ENCODE peak calls at places on chromosome 4, in five cellular contexts. K, N, D, G and F are unnamed samples. For H3K9me3, the result is how much of the 10 kb centered on the place peaks cover.

GRCh38 chr4:141807073-141807472 is 170.7 kb downstream of the IL15 start:
- DNase-seq in N (no peak), K (no peak), G (no peak), D (no peak), F (no peak)

GRCh38 chr4:158823461-158823873 is 54.6 kb downstream of the FNIP2 start:
- DNase-seq in N (no peak), D (no peak), G (no peak), K (no peak), F (no peak)

GRCh38 chr4:52751349-52751911 is at the start of gene ERVMER34-1:
- DNase-seq in K (peak), G (no peak), N (peak), D (peak), F (no peak)

GRCh38 chr4:122764808-122765189 is 32.3 kb downstream of the BBS12 start:
- DNase-seq in D (no peak), G (no peak), N (no peak), K (no peak), F (no peak)

GRCh38 chr4:72391281-72391680 is 177.7 kb downstream of the ADAMTS3 start:
- DNase-seq in G (no peak), D (no peak), N (no peak), K (no peak), F (no peak)

GRCh38 chr4:121139533-121140222 is 24.4 kb downstream of the TNIP3 start:
- DNase-seq in N (no peak), K (no peak), G (no peak), D (no peak), F (no peak)

GRCh38 chr4:150769235-150769634 is 187.3 kb downstream of the MAB21L2 start:
- DNase-seq in G (no peak), D (no peak), N (no peak), K (no peak), F (no peak)

GRCh38 chr4:101346312-101346561 is 1.1 kb downstream of the PPP3CA start:
- DNase-seq in K (no peak), N (no peak), G (peak), D (peak), F (peak)

GRCh38 chr4:73257995-73258667 is 467 bp downstream of the ANKRD17 start:
- DNase-seq in K (no peak), D (peak), G (no peak), N (no peak), F (no peak)

GRCh38 chr4:174828845-174829701 is at the start of gene GLRA3:
- DNase-seq in N (peak), G (no peak), D (no peak), K (peak), F (no peak)

GRCh38 chr4:155657169-155657568 is 9.5 kb upstream of the GUCY1A1 start:
- DNase-seq in K (no peak), D (no peak), N (no peak), G (no peak), F (no peak)

GRCh38 chr4:47184071-47184470 is 152.7 kb downstream of the GABRB1 start:
- DNase-seq in K (no peak), D (no peak), N (no peak), G (no peak), F (no peak)

GRCh38 chr4:180767330-180767729 is 1475.9 kb upstream of the TENM3 start:
- DNase-seq in K (no peak), N (peak), G (no peak), D (no peak), F (no peak)

GRCh38 chr4:165684177-165684870 is 188.7 kb upstream of the TLL1 start:
- DNase-seq in G (no peak), N (no peak), K (no peak), D (no peak), F (no peak)

GRCh38 chr4:13640149-13640671 is 12.7 kb upstream of the BOD1L1 start:
- DNase-seq in D (no peak), G (no peak), K (no peak), N (peak), F (no peak)

GRCh38 chr4:129546531-129546930 is 450.6 kb downstream of the C4orf33 start:
- DNase-seq in K (no peak), D (no peak), N (no peak), G (no peak), F (no peak)

GRCh38 chr4:71711985-71712348 is 71.9 kb downstream of the GC start:
- DNase-seq in D (no peak), K (no peak), G (no peak), N (no peak), F (no peak)

GRCh38 chr4:87732033-87732770 is 67.2 kb upstream of the IBSP start:
- DNase-seq in D (no peak), G (no peak), N (no peak), K (no peak), F (no peak)

GRCh38 chr4:174023641-174024040 is 259.8 kb downstream of the FBXO8 start:
- DNase-seq in N (no peak), K (no peak), D (no peak), G (no peak), F (no peak)

GRCh38 chr4:57055873-57056272 is 54.3 kb downstream of the IGFBP7 start:
- DNase-seq in G (no peak), N (no peak), D (no peak), K (no peak), F (no peak)

GRCh38 chr4:122783301-122784215 is 43.1 kb upstream of the FGF2 start:
- DNase-seq in G (no peak), K (peak), N (peak), D (peak), F (no peak)

GRCh38 chr4:128353791-128354190 is 66.2 kb upstream of the PGRMC2 start:
- DNase-seq in K (no peak), N (no peak), G (no peak), D (no peak), F (no peak)

GRCh38 chr4:83631066-83631465 is 95.2 kb downstream of the GPAT3 start:
- DNase-seq in K (no peak), G (no peak), N (no peak), D (no peak), F (no peak)

GRCh38 chr4:75673959-75674328 is 733 bp upstream of the G3BP2 start:
- DNase-seq in G (no peak), D (peak), N (peak), K (no peak), F (no peak)

GRCh38 chr4:150874386-150875226 is 140.5 kb downstream of the LRBA start:
- DNase-seq in G (no peak), N (no peak), D (peak), K (no peak), F (no peak)

GRCh38 chr4:8540072-8540471 is 40.1 kb upstream of the GPR78 start:
- DNase-seq in G (no peak), K (peak), N (no peak), D (no peak), F (peak)

GRCh38 chr4:175947117-175947722 is 118.4 kb upstream of the WDR17 start:
- DNase-seq in K (no peak), D (no peak), N (peak), G (no peak), F (no peak)

GRCh38 chr4:83329521-83330105 is 5.0 kb downstream of the HPSE start:
- DNase-seq in G (no peak), K (no peak), N (no peak), D (no peak), F (no peak)

GRCh38 chr4:23934223-23934622 is 44.4 kb upstream of the PPARGC1A start:
- DNase-seq in K (no peak), G (no peak), D (no peak), N (peak), F (no peak)

GRCh38 chr4:23932935-23933334 is 43.1 kb upstream of the PPARGC1A start:
- DNase-seq in K (no peak), G (no peak), N (peak), D (no peak), F (no peak)

GRCh38 chr4:23938796-23939195 is 48.9 kb upstream of the PPARGC1A start:
- DNase-seq in N (no peak), K (no peak), G (no peak), D (no peak), F (no peak)

GRCh38 chr4:23934915-23935314 is 45.1 kb upstream of the PPARGC1A start:
- DNase-seq in G (no peak), K (peak), N (no peak), D (peak), F (no peak)

GRCh38 chr4:23937173-23937572 is 47.3 kb upstream of the PPARGC1A start:
- DNase-seq in K (no peak), N (no peak), G (no peak), D (no peak), F (no peak)
- TF ChIP-seq CTCF in K (no peak), N (no peak), G (no peak), D (no peak), F (no peak)

GRCh38 chr4:147040874-147041273 is 95.2 kb upstream of the TTC29 start:
- DNase-seq in G (no peak), K (no peak), N (no peak), D (no peak), F (no peak)
- H3K27ac ChIP-seq in G (no peak), K (no peak), N (no peak), D (no peak), F (no peak)

GRCh38 chr4:38302910-38303309 is 342.7 kb downstream of the PTTG2 start:
- DNase-seq in K (no peak), D (no peak), G (no peak), N (no peak), F (no peak)
- H3K9me3 ChIP-seq in K (under half), D (under half), G (under half), N (under half), F (under half)

GRCh38 chr4:169048867-169049266 is 38.8 kb upstream of the CBR4 start:
- DNase-seq in D (no peak), G (no peak), K (no peak), N (no peak), F (no peak)

GRCh38 chr4:169044723-169045447 is 34.8 kb upstream of the CBR4 start:
- DNase-seq in D (no peak), G (no peak), N (no peak), K (no peak), F (no peak)

GRCh38 chr4:169042608-169043007 is 32.6 kb upstream of the CBR4 start:
- DNase-seq in D (no peak), N (no peak), G (no peak), K (no peak), F (no peak)

GRCh38 chr4:169047967-169048366 is 37.9 kb upstream of the CBR4 start:
- DNase-seq in D (no peak), N (no peak), K (no peak), G (no peak), F (no peak)

GRCh38 chr4:169045862-169046584 is 36.0 kb upstream of the CBR4 start:
- DNase-seq in D (no peak), G (no peak), N (peak), K (no peak), F (no peak)
- TF ChIP-seq CTCF in D (peak), G (no peak), N (peak), K (peak), F (no peak)